ENCODE peak calls at places on chromosome 10, in nine cellular contexts. Z, X, C, I, A, F, L, U and S are unnamed samples.

GRCh38 chr10:48251152-48251524 is 23.4 kb downstream of the FRMPD2 start:
- DNase-seq in Z (no peak), U (peak), A (no peak), F (no peak), X (peak), L (peak), I (no peak), C (no peak), S (peak)

GRCh38 chr10:106679314-106679713 is 485.2 kb downstream of the SORCS1 start:
- DNase-seq in A (no peak), L (no peak), C (peak), I (no peak), Z (no peak), X (no peak), U (no peak), F (no peak), S (no peak)

GRCh38 chr10:119507115-119507514 is 35.4 kb downstream of the RGS10 start:
- DNase-seq in U (no peak), C (no peak), I (no peak), Z (no peak), X (no peak), L (no peak), F (no peak), A (no peak), S (no peak)

GRCh38 chr10:78170026-78170475 is 136.4 kb downstream of the RPS24 start:
- DNase-seq in F (no peak), Z (no peak), L (no peak), I (no peak), X (peak), U (no peak), C (no peak), A (peak), S (no peak)

GRCh38 chr10:111996103-111996502 is 187.5 kb downstream of the GPAM start:
- DNase-seq in A (no peak), C (no peak), U (no peak), F (no peak), X (no peak), Z (no peak), L (no peak), I (no peak), S (no peak)

GRCh38 chr10:12703813-12704212 is 297.7 kb downstream of the CCDC3 start:
- DNase-seq in A (peak), X (peak), C (no peak), L (no peak), I (no peak), F (no peak), Z (peak), U (no peak), S (peak)

GRCh38 chr10:73039635-73040034 is 57.0 kb downstream of the P4HA1 start:
- DNase-seq in Z (peak), C (no peak), U (no peak), I (no peak), F (no peak), L (no peak), A (peak), X (no peak), S (peak)

GRCh38 chr10:132294196-132294520 is 13.6 kb downstream of the STK32C start:
- DNase-seq in I (no peak), L (no peak), U (no peak), Z (no peak), X (no peak), A (no peak), C (no peak), F (no peak), S (no peak)

GRCh38 chr10:6339891-6340290 is 137.2 kb downstream of the PFKFB3 start:
- DNase-seq in Z (no peak), A (no peak), F (no peak), X (no peak), C (no peak), L (no peak), I (no peak), U (no peak), S (no peak)

GRCh38 chr10:6333973-6334372 is 131.2 kb downstream of the PFKFB3 start:
- DNase-seq in L (no peak), I (no peak), C (no peak), U (no peak), F (no peak), X (no peak), Z (no peak), A (no peak), S (no peak)

GRCh38 chr10:6336013-6336412 is 133.3 kb downstream of the PFKFB3 start:
- DNase-seq in L (no peak), I (no peak), C (no peak), U (no peak), A (no peak), X (no peak), F (no peak), Z (no peak), S (no peak)

GRCh38 chr10:6333086-6333485 is 130.4 kb downstream of the PFKFB3 start:
- DNase-seq in F (no peak), Z (no peak), U (no peak), C (no peak), I (no peak), A (no peak), L (no peak), X (no peak), S (no peak)

GRCh38 chr10:6337382-6337781 is 134.7 kb downstream of the PFKFB3 start:
- DNase-seq in F (no peak), X (no peak), L (no peak), U (no peak), Z (no peak), A (no peak), I (no peak), C (no peak), S (peak)
- TF ChIP-seq CTCF in F (no peak), X (no peak), L (no peak), U (no peak), Z (no peak), A (no peak), I (no peak), C (no peak), S (no peak)

GRCh38 chr10:96129387-96130325 is at the start of gene ZNF518A:
- DNase-seq in L (peak), X (peak), U (peak), A (peak), I (peak), Z (peak), F (peak), C (peak), S (peak)

GRCh38 chr10:96118604-96119450 is 11.3 kb upstream of the ZNF518A start:
- DNase-seq in L (no peak), I (no peak), U (no peak), X (no peak), C (no peak), F (no peak), Z (no peak), A (no peak), S (no peak)

GRCh38 chr10:96125142-96125515 is 5.0 kb upstream of the ZNF518A start:
- DNase-seq in L (no peak), U (no peak), X (no peak), F (no peak), C (no peak), A (no peak), I (no peak), Z (no peak), S (peak)

GRCh38 chr10:96122824-96123223 is 7.3 kb upstream of the ZNF518A start:
- DNase-seq in A (no peak), X (no peak), I (no peak), Z (no peak), U (no peak), L (no peak), C (no peak), F (no peak), S (no peak)

GRCh38 chr10:96124230-96125141 is 5.6 kb upstream of the ZNF518A start:
- DNase-seq in C (peak), L (peak), A (peak), Z (no peak), U (peak), I (no peak), X (peak), F (no peak), S (peak)
- H3K4me3 ChIP-seq in C (peak), L (no peak), A (peak), Z (peak), U (no peak), I (no peak), X (peak), F (no peak), S (peak)

DNA sequence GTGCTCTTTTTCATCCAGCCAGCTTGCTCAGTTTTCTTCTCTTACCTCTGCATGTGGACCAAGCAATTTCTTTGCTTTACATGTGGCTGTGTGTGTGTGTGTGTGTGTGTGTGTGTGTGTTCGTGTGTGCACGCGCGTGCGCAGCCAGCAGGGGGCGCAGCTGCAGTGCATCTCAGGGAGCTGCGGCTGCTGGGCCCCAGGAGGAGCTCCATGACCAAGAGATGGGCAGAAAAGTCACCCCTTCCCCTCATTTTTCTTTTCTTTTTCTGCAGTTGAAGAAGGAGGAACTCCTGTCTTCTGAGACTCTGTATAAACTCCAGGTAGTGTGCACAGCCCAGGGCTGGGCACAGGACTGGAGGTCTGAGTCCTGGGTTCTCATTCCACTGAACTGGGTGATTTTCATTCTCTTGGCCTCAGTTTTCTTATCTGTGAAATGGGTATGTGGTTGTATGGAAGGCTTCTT is 41.8 kb downstream of the BLNK start:
- DNase-seq in C (peak), Z (peak), I (peak), F (peak), U (peak), A (peak), L (peak), X (peak), S (peak)
- TF ChIP-seq CTCF in C (peak), Z (peak), I (peak), F (no peak), U (peak), A (peak), L (peak), X (peak), S (peak)

GRCh38 chr10:107740962-107741690 is 576.6 kb upstream of the SORCS1 start:
- DNase-seq in F (no peak), C (no peak), I (no peak), A (peak), L (no peak), Z (no peak), U (no peak), X (peak), S (peak)
- H3K4me3 ChIP-seq in F (no peak), C (no peak), I (no peak), A (no peak), L (no peak), Z (no peak), U (no peak), X (peak), S (peak)

DNA sequence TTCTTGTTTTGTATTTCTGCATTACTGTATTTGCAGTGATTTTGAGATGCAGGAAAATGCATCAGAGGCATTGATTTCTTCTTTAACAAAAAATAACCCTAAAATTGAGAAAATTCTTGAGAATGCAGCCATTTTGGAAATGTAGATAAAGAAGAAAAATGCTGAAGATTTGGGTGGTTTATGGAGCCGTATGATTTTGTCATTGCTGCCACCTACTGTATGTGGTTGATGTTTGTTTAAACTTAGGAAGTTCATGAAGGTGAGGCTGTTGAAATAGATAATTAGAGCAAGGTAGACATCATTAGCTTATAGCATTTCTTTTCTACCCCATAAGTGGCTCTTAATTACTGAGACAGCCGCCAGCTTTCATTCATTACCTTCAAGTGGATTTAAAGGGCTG is 92.1 kb upstream of the SAMD8 start:
- DNase-seq in X (peak), F (no peak), C (peak), U (no peak), L (no peak), Z (no peak), A (peak), I (no peak), S (peak)
- TF ChIP-seq CTCF in X (peak), F (no peak), C (peak), U (peak), L (peak), Z (peak), A (peak), I (peak), S (peak)

GRCh38 chr10:1661861-1662260 is 75.5 kb downstream of the ADARB2 start:
- DNase-seq in X (no peak), L (no peak), U (no peak), C (no peak), I (no peak), F (no peak), Z (no peak), A (no peak), S (no peak)

GRCh38 chr10:1662361-1663025 is 74.8 kb downstream of the ADARB2 start:
- DNase-seq in C (no peak), F (no peak), I (no peak), U (no peak), L (no peak), X (no peak), A (no peak), Z (no peak), S (no peak)

GRCh38 chr10:1660386-1660785 is 76.9 kb downstream of the ADARB2 start:
- DNase-seq in L (no peak), X (no peak), Z (no peak), I (no peak), C (no peak), A (no peak), F (no peak), U (no peak), S (no peak)

GRCh38 chr10:1660815-1661214 is 76.5 kb downstream of the ADARB2 start:
- DNase-seq in I (no peak), A (no peak), U (no peak), F (no peak), C (no peak), L (no peak), Z (no peak), X (no peak), S (no peak)

DNA sequence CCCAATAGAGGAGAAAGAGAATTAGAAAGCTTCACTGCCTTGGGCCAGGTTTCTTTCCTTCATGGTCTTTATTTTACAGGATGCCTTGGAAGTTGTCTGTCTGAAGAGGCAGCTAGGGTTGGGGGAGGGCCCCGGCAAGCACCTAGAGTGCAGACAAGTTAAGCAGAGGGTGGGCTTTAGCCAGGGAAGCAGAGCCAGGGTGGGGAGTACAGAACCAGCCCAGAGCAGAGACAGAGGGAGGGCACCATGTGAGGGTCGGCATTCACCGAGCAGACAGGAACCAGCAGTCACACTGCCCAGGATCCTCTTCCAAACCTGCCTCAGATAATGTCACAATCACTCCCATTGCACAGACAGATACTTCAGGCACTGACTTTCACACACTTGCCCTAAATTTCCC is 75.9 kb downstream of the ADARB2 start:
- DNase-seq in C (no peak), X (no peak), U (no peak), F (no peak), I (no peak), A (no peak), L (no peak), Z (no peak), S (no peak)
- H3K4me3 ChIP-seq in C (no peak), X (no peak), U (no peak), F (no peak), I (no peak), A (no peak), L (no peak), Z (no peak), S (no peak)

GRCh38 chr10:103433858-103434257 is 18.3 kb downstream of the CALHM2 start:
- DNase-seq in U (peak), C (no peak), A (no peak), F (peak), L (no peak), I (peak), X (no peak), Z (no peak), S (peak)
- TF ChIP-seq CTCF in U (no peak), C (no peak), A (no peak), F (no peak), L (no peak), I (no peak), X (no peak), Z (no peak), S (no peak)